ENCODE peak calls at places on chromosomes 4 and X, in ten cellular contexts. P is lung microvascular endothelial cell; U is stimulated activated CD4-positive, alpha-beta T cell treated with anti-CD3 and anti-CD28 coated beads, Interleukin-15, amount 100 ng/mL, for 1 hour; B is cardiac septum; Z is colonic mucosa; X is non-pigmented ciliary epithelial cell; F is H7; A is myocyte; O is aorta; T is activated T-cell treated with anti-CD3 and anti-CD28 coated beads for 48 hours. M is an unnamed sample.

GRCh38 chr4:25154594-25155265 is 5.5 kb downstream of the SEPSECS start:
- DNase-seq in P (no peak), U (no peak), B (no peak), Z (peak; percentile 56), X (no peak), F (no peak), A (no peak), O (no peak), T (no peak), M (no peak)

GRCh38 chr4:96472103-96472867 is 632.4 kb downstream of the PDHA2 start:
- DNase-seq in P (no peak), U (no peak), B (no peak), Z (no peak), X (peak; percentile 10), F (no peak), A (peak; percentile 63), O (no peak), T (no peak), M (no peak)

GRCh38 chr4:144564358-144564757 is 81.6 kb upstream of the HHIP start:
- DNase-seq in P (peak; percentile 48), U (no peak), B (no peak), Z (no peak), X (no peak), F (no peak), A (no peak), O (no peak), T (no peak), M (no peak)

GRCh38 chr4:94635172-94635571 is 122.6 kb upstream of the BMPR1B start:
- DNase-seq in P (no peak), U (no peak), B (no peak), Z (no peak), X (peak; percentile 19), F (no peak), A (no peak), O (no peak), T (no peak), M (no peak)

GRCh38 chrX:38929966-38930421 is 128.7 kb downstream of the MID1IP1 start:
- DNase-seq in P (no peak), U (no peak), B (no peak), Z (no peak), X (peak; percentile 10), F (no peak), A (peak; percentile 90), O (no peak), T (no peak), M (no peak)

GRCh38 chr4:628821-629635 is 3.7 kb downstream of the PDE6B start:
- DNase-seq in P (no peak), U (no peak), B (peak; percentile 67), Z (no peak), X (no peak), F (peak; percentile 52), A (no peak), O (peak; percentile 55), T (no peak), M (no peak)

GRCh38 chr4:124184767-124185166 is 527.8 kb downstream of the ANKRD50 start:
- DNase-seq in P (no peak), U (no peak), B (no peak), Z (no peak), X (no peak), F (no peak), A (no peak), O (no peak), T (no peak), M (no peak)

GRCh38 chrX:112840382-112841113 is at the start of gene AMOT:
- DNase-seq in P (peak; percentile 47), U (peak; percentile 33), B (peak; percentile 87), Z (peak; percentile 84), X (no peak), F (peak; percentile 95), A (peak; percentile 31), O (peak; percentile 90), T (peak; percentile 31), M (peak; percentile 68)

GRCh38 chrX:47651043-47651905 is 911 bp upstream of the ELK1 start:
- DNase-seq in P (no peak), U (no peak), B (no peak), Z (no peak), X (no peak), F (peak; percentile 46), A (no peak), O (no peak), T (no peak), M (no peak)

GRCh38 chrX:111519215-111519614 is 7.8 kb downstream of the SERTM2 start:
- DNase-seq in P (no peak), U (no peak), B (no peak), Z (no peak), X (no peak), F (peak; percentile 23), A (peak; percentile 3), O (no peak), T (no peak), M (no peak)

GRCh38 chrX:133359466-133359865 is 55.8 kb downstream of the GPC4 start:
- DNase-seq in P (no peak), U (no peak), B (no peak), Z (no peak), X (no peak), F (peak; percentile 42), A (no peak), O (no peak), T (no peak), M (no peak)

GRCh38 chrX:139204903-139205667 is 325.5 kb upstream of the F9 start:
- DNase-seq in P (peak; percentile 82), U (no peak), B (no peak), Z (peak; percentile 24), X (no peak), F (peak; percentile 89), A (peak; percentile 56), O (peak; percentile 75), T (no peak), M (peak; percentile 50)

GRCh38 chrX:110003167-110004156 is 548 bp downstream of the TMEM164 start:
- DNase-seq in P (no peak), U (no peak), B (no peak), Z (no peak), X (no peak), F (peak; percentile 40), A (peak; percentile 33), O (peak; percentile 77), T (no peak), M (no peak)

GRCh38 chr4:139050436-139050835 is 34.9 kb downstream of the NOCT start:
- DNase-seq in P (no peak), U (no peak), B (no peak), Z (no peak), X (no peak), F (no peak), A (peak; percentile 36), O (no peak), T (no peak), M (no peak)

GRCh38 chr4:74618659-74619058 is 173.7 kb downstream of the AREG start:
- DNase-seq in P (no peak), U (no peak), B (no peak), Z (no peak), X (no peak), F (no peak), A (peak; percentile 13), O (no peak), T (no peak), M (no peak)

M was measured in breast epithelium.